ENCODE peak calls at places on chromosome 13, in ten cellular contexts. H, L, Q, G, J, I, M, E, S and N are unnamed samples.

GRCh38 chr13:96744665-96745331 is 249.5 kb downstream of the OXGR1 start:
- DNase-seq in L (no peak), H (no peak), M (no peak), E (no peak), I (no peak), G (no peak), Q (no peak), J (no peak), S (no peak), N (no peak)

GRCh38 chr13:98484289-98485219 is 92.4 kb downstream of the STK24 start:
- DNase-seq in H (no peak), M (no peak), I (peak), G (peak), E (peak), J (peak), S (peak), L (peak), Q (peak), N (peak)

GRCh38 chr13:50512602-50513527 is 330.6 kb downstream of the DLEU7 start:
- DNase-seq in Q (peak), H (no peak), S (peak), G (peak), J (peak), M (no peak), L (no peak), E (peak), I (peak), N (no peak)

GRCh38 chr13:110456550-110456949 is 105.0 kb downstream of the RAB20 start:
- DNase-seq in I (no peak), J (no peak), H (no peak), M (no peak), E (no peak), S (no peak), G (no peak), Q (no peak), L (no peak), N (no peak)

GRCh38 chr13:113167575-113167974 is 9.1 kb downstream of the PROZ start:
- DNase-seq in Q (no peak), M (no peak), G (no peak), L (no peak), J (no peak), H (no peak), I (no peak), S (no peak), E (no peak), N (no peak)

GRCh38 chr13:79477968-79478367 is 3.0 kb upstream of the NDFIP2 start:
- DNase-seq in H (no peak), I (no peak), M (no peak), J (no peak), Q (no peak), S (peak), E (no peak), L (peak), G (peak), N (no peak)

GRCh38 chr13:33352520-33352919 is 67.0 kb upstream of the STARD13 start:
- DNase-seq in J (no peak), L (no peak), S (no peak), E (no peak), Q (no peak), H (no peak), M (no peak), I (no peak), G (no peak), N (no peak)

GRCh38 chr13:45943965-45944364 is 92.4 kb upstream of the SIAH3 start:
- DNase-seq in S (no peak), J (no peak), L (no peak), E (peak), M (no peak), Q (no peak), G (no peak), H (no peak), I (no peak), N (no peak)

GRCh38 chr13:99434258-99434788 is 66.9 kb upstream of the TM9SF2 start:
- DNase-seq in S (no peak), E (no peak), H (no peak), J (no peak), G (no peak), I (no peak), L (peak), M (no peak), Q (peak), N (no peak)

GRCh38 chr13:112725346-112726017 is 35.6 kb downstream of the ATP11A start:
- DNase-seq in S (no peak), Q (no peak), J (no peak), H (no peak), E (peak), M (no peak), I (peak), L (no peak), G (peak), N (peak)

GRCh38 chr13:28408235-28408848 is 86.6 kb downstream of the FLT1 start:
- DNase-seq in S (peak), E (no peak), J (no peak), I (peak), Q (no peak), M (no peak), H (no peak), L (peak), G (no peak), N (no peak)

GRCh38 chr13:52837850-52838249 is 10.6 kb downstream of the PCDH8 start:
- DNase-seq in M (no peak), G (no peak), J (no peak), Q (no peak), I (no peak), E (no peak), S (no peak), L (peak), H (no peak), N (no peak)

GRCh38 chr13:93290503-93290902 is 63.9 kb downstream of the GPC6 start:
- DNase-seq in M (no peak), E (peak), H (no peak), S (no peak), L (no peak), Q (no peak), I (no peak), G (no peak), J (no peak), N (no peak)

GRCh38 chr13:97121894-97122293 is 100.2 kb upstream of the MBNL2 start:
- DNase-seq in Q (no peak), E (peak), M (no peak), G (no peak), J (no peak), L (peak), H (no peak), S (no peak), I (no peak), N (no peak)

GRCh38 chr13:23610966-23611486 is 40.8 kb downstream of the TNFRSF19 start:
- DNase-seq in L (no peak), S (peak), J (no peak), M (no peak), Q (no peak), E (peak), G (peak), H (no peak), I (no peak), N (no peak)

GRCh38 chr13:80084086-80084676 is 256.7 kb downstream of the SPRY2 start:
- DNase-seq in M (peak), Q (no peak), S (no peak), J (no peak), I (no peak), G (no peak), H (peak), E (peak), L (peak), N (peak)

GRCh38 chr13:107231941-107232340 is 664.0 kb upstream of the ARGLU1 start:
- DNase-seq in S (no peak), H (no peak), E (no peak), L (no peak), J (no peak), G (no peak), M (no peak), Q (no peak), I (no peak), N (no peak)

GRCh38 chr13:37293295-37293694 is 187.8 kb upstream of the CSNK1A1L start:
- DNase-seq in H (no peak), Q (no peak), S (no peak), L (no peak), I (no peak), J (no peak), M (no peak), E (no peak), G (no peak), N (no peak)

GRCh38 chr13:105804561-105805190 is 730.8 kb downstream of the EFNB2 start:
- DNase-seq in M (no peak), L (no peak), I (no peak), G (no peak), Q (no peak), E (peak), J (no peak), S (no peak), H (peak), N (no peak)

GRCh38 chr13:19062019-19062646 is 119.5 kb downstream of the TUBA3C start:
- DNase-seq in I (no peak), E (no peak), S (no peak), Q (no peak), G (no peak), J (no peak), L (no peak), H (no peak), M (no peak), N (no peak)
- H3K4me3 ChIP-seq in I (no peak), E (no peak), S (no peak), Q (no peak), G (no peak), J (no peak), L (no peak), H (no peak), M (no peak), N (no peak)

GRCh38 chr13:20049558-20050473 is 91.3 kb downstream of the ZMYM2 start:
- DNase-seq in E (no peak), M (no peak), G (no peak), H (no peak), I (no peak), J (no peak), S (no peak), L (peak), Q (no peak), N (no peak)
- H3K4me3 ChIP-seq in E (no peak), M (no peak), G (no peak), H (no peak), I (no peak), J (no peak), S (no peak), L (no peak), Q (no peak), N (no peak)

GRCh38 chr13:41501281-41501680 is 43.9 kb downstream of the RGCC start:
- DNase-seq in L (no peak), I (no peak), S (no peak), H (no peak), M (no peak), Q (no peak), E (no peak), J (no peak), G (no peak), N (no peak)

GRCh38 chr13:41502676-41503075 is 45.3 kb downstream of the RGCC start:
- DNase-seq in E (no peak), Q (no peak), I (no peak), M (no peak), G (no peak), J (no peak), L (no peak), S (no peak), H (no peak), N (no peak)

GRCh38 chr13:41500501-41500900 is 43.2 kb downstream of the RGCC start:
- DNase-seq in M (no peak), S (no peak), E (peak), Q (no peak), H (no peak), J (no peak), L (no peak), I (no peak), G (no peak), N (no peak)

GRCh38 chr13:41503386-41503785 is 46.0 kb downstream of the RGCC start:
- DNase-seq in J (no peak), L (no peak), M (no peak), G (no peak), I (no peak), S (no peak), E (no peak), H (no peak), Q (no peak), N (no peak)

GRCh38 chr13:41502021-41502420 is 44.7 kb downstream of the RGCC start:
- DNase-seq in Q (no peak), L (no peak), J (no peak), G (no peak), M (no peak), S (no peak), H (no peak), I (no peak), E (no peak), N (no peak)
- H3K4me3 ChIP-seq in Q (no peak), L (no peak), J (no peak), G (no peak), M (no peak), S (no peak), H (no peak), I (no peak), E (no peak), N (no peak)

GRCh38 chr13:72205773-72206172 is 338.8 kb upstream of the DACH1 start:
- DNase-seq in G (no peak), Q (no peak), J (no peak), M (no peak), S (no peak), E (peak), I (no peak), L (no peak), H (no peak), N (no peak)

GRCh38 chr13:72199640-72200039 is 332.6 kb upstream of the DACH1 start:
- DNase-seq in L (no peak), S (no peak), J (no peak), G (no peak), I (no peak), H (no peak), Q (no peak), M (no peak), E (no peak), N (no peak)

GRCh38 chr13:72201726-72202125 is 334.7 kb upstream of the DACH1 start:
- DNase-seq in H (no peak), Q (no peak), L (no peak), S (no peak), G (peak), J (no peak), E (no peak), I (no peak), M (no peak), N (no peak)

GRCh38 chr13:72208112-72208645 is 341.2 kb upstream of the DACH1 start:
- DNase-seq in S (no peak), E (peak), J (no peak), I (no peak), Q (no peak), G (no peak), M (no peak), H (no peak), L (no peak), N (no peak)

DNA sequence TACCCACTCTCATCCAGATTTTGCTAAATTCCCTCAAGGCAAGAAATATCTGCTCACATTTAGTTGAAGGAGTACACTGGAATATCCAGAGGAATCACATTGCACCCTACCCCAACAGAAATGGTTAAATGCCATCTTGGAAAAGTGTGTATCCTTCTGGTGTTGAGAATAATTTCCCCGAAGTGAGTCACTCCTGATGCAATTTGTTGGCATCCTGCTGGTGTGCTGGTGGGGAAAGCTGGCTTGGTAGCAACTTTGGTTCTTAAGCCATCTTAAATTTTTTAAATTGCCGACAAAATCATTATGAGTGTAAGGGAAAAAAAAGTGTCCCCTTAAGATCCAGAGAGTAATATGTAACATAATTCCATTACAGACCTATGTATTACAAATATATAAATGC is 337.3 kb upstream of the DACH1 start:
- DNase-seq in Q (no peak), S (no peak), G (no peak), E (peak), L (no peak), J (no peak), I (no peak), H (no peak), M (no peak), N (peak)
- H3K4me3 ChIP-seq in Q (no peak), S (no peak), G (no peak), E (no peak), L (no peak), J (no peak), I (no peak), H (no peak), M (no peak), N (no peak)

GRCh38 chr13:44050450-44051063 is 170.9 kb downstream of the LACC1 start:
- DNase-seq in Q (no peak), G (no peak), H (no peak), E (no peak), J (no peak), M (no peak), L (no peak), I (no peak), S (no peak), N (no peak)

GRCh38 chr13:44054525-44054924 is 174.8 kb downstream of the LACC1 start:
- DNase-seq in Q (no peak), E (no peak), M (no peak), L (no peak), H (no peak), J (no peak), I (no peak), S (no peak), G (no peak), N (no peak)

GRCh38 chr13:44051405-44051804 is 171.7 kb downstream of the LACC1 start:
- DNase-seq in G (no peak), E (no peak), H (no peak), J (no peak), M (no peak), Q (no peak), L (no peak), I (no peak), S (no peak), N (no peak)

GRCh38 chr13:44051923-44052322 is 172.2 kb downstream of the LACC1 start:
- DNase-seq in G (no peak), H (no peak), S (no peak), M (no peak), E (peak), I (no peak), J (no peak), Q (no peak), L (peak), N (peak)

DNA sequence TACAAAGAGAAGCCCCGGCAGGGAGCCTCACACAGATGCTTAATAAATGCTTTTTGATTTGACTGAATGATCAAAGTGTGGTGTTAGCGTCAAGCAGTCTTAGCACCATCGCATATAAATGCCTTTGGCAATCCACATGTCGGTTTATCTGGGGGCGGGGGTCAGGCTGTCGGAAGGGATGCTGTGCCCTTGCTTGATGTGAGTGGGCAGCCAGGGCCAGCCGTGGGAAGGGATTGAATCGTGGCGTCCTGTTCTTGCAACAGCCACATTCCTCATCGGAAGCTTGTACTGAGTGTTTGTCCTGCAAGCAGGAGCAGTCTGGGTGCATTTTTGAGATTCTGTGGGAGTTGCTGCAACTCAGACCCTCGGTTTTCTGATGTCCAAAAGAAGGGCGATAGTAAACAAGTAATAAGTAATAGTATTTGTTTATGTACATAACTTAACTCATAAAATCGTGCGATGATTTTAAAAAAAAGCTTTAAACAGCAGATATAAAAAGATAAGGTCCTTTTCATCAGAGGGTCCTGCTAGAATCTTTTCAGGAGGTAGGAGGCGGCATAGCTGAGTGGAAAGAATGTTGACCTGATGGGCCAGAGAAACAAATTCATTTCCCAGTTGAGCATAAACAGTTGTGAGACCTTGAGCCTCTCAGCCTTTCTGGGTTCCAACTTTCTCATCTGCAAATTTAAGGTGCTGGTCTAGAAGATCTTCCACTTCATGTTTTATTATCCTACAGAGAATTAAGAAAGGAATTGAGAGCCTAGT is 173.3 kb downstream of the LACC1 start:
- DNase-seq in Q (no peak), M (no peak), E (peak), I (peak), L (peak), G (peak), H (no peak), S (no peak), J (peak), N (peak)
- H3K4me3 ChIP-seq in Q (no peak), M (no peak), E (no peak), I (peak), L (no peak), G (no peak), H (no peak), S (no peak), J (no peak), N (no peak)